ENCODE peak calls at places on chromosomes 5 and 9, in four cellular contexts. One of them, this sample, is unnamed.

GRCh38 chr5:64165500-64166200 is at the start of gene RNF180:
- DNase-seq in PC-9: no peak
- DNase-seq in neural crest cell: peak
- DNase-seq in CD8-positive, alpha-beta T cell: no peak
- DNase-seq in this sample: peak

GRCh38 chr9:95111716-95112115 is 205.8 kb downstream of the FANCC start:
- DNase-seq in PC-9: no peak
- DNase-seq in neural crest cell: no peak
- DNase-seq in CD8-positive, alpha-beta T cell: no peak
- DNase-seq in this sample: no peak

GRCh38 chr9:2028888-2029287 is 13.7 kb downstream of the SMARCA2 start:
- DNase-seq in PC-9: no peak
- DNase-seq in neural crest cell: no peak
- DNase-seq in CD8-positive, alpha-beta T cell: no peak
- DNase-seq in this sample: no peak

GRCh38 chr5:115952579-115952978 is 9.7 kb upstream of the LVRN start:
- DNase-seq in PC-9: no peak
- DNase-seq in neural crest cell: no peak
- DNase-seq in CD8-positive, alpha-beta T cell: no peak
- DNase-seq in this sample: no peak

GRCh38 chr5:43401827-43402226 is 10.4 kb downstream of the CCL28 start:
- DNase-seq in PC-9: no peak
- DNase-seq in neural crest cell: no peak
- DNase-seq in CD8-positive, alpha-beta T cell: no peak
- DNase-seq in this sample: no peak

GRCh38 chr5:149578896-149579295 is 2.4 kb upstream of the ARHGEF37 start:
- DNase-seq in PC-9: no peak
- DNase-seq in neural crest cell: no peak
- DNase-seq in CD8-positive, alpha-beta T cell: no peak
- DNase-seq in this sample: no peak

GRCh38 chr9:101029300-101030021 is 934 bp downstream of the PLPPR1 start:
- DNase-seq in PC-9: no peak
- DNase-seq in neural crest cell: no peak
- DNase-seq in CD8-positive, alpha-beta T cell: no peak
- DNase-seq in this sample: peak

GRCh38 chr5:112643339-112643971 is 94.2 kb upstream of the APC start:
- DNase-seq in PC-9: no peak
- DNase-seq in neural crest cell: no peak
- DNase-seq in CD8-positive, alpha-beta T cell: no peak
- DNase-seq in this sample: no peak

GRCh38 chr5:55904152-55904551 is 53.0 kb downstream of the IL31RA start:
- DNase-seq in PC-9: no peak
- DNase-seq in neural crest cell: no peak
- DNase-seq in CD8-positive, alpha-beta T cell: no peak
- DNase-seq in this sample: no peak

GRCh38 chr9:104238668-104239067 is 144.6 kb downstream of the SMC2 start:
- DNase-seq in PC-9: no peak
- DNase-seq in neural crest cell: no peak
- DNase-seq in CD8-positive, alpha-beta T cell: no peak
- DNase-seq in this sample: no peak

GRCh38 chr9:8338249-8338721 is 538.7 kb upstream of the DMAC1 start:
- DNase-seq in PC-9: no peak
- DNase-seq in neural crest cell: no peak
- DNase-seq in CD8-positive, alpha-beta T cell: no peak
- DNase-seq in this sample: no peak

GRCh38 chr5:181188700-181189362 is 16.2 kb downstream of the TRIM7 start:
- DNase-seq in PC-9: peak
- DNase-seq in neural crest cell: peak
- DNase-seq in CD8-positive, alpha-beta T cell: peak
- DNase-seq in this sample: no peak

GRCh38 chr5:77235881-77236560 is 25.5 kb downstream of the PDE8B start:
- DNase-seq in PC-9: no peak
- DNase-seq in neural crest cell: no peak
- DNase-seq in CD8-positive, alpha-beta T cell: no peak
- DNase-seq in this sample: no peak

GRCh38 chr9:134366223-134367031 is 40.2 kb downstream of the RXRA start:
- DNase-seq in PC-9: peak
- DNase-seq in neural crest cell: no peak
- DNase-seq in CD8-positive, alpha-beta T cell: no peak
- DNase-seq in this sample: no peak

GRCh38 chr5:176596689-176597416 is 13.1 kb downstream of the GPRIN1 start:
- DNase-seq in PC-9: no peak
- DNase-seq in neural crest cell: no peak
- DNase-seq in CD8-positive, alpha-beta T cell: peak
- DNase-seq in this sample: no peak

GRCh38 chr9:76785501-76785900 is 21.3 kb downstream of the PCA3 start:
- DNase-seq in PC-9: no peak
- DNase-seq in neural crest cell: no peak
- DNase-seq in CD8-positive, alpha-beta T cell: no peak
- DNase-seq in this sample: no peak

GRCh38 chr9:132048191-132048590 is 31.5 kb downstream of the MED27 start:
- DNase-seq in PC-9: no peak
- DNase-seq in neural crest cell: no peak
- DNase-seq in CD8-positive, alpha-beta T cell: no peak
- DNase-seq in this sample: no peak

GRCh38 chr9:108672475-108673065 is 183.2 kb downstream of the ACTL7B start:
- DNase-seq in PC-9: no peak
- DNase-seq in neural crest cell: no peak
- DNase-seq in CD8-positive, alpha-beta T cell: no peak
- DNase-seq in this sample: no peak

GRCh38 chr5:32506251-32506661 is 61.7 kb upstream of the ZFR start:
- DNase-seq in PC-9: no peak
- DNase-seq in neural crest cell: no peak
- DNase-seq in CD8-positive, alpha-beta T cell: no peak
- DNase-seq in this sample: no peak

GRCh38 chr5:127367912-127368468 is 77.4 kb downstream of the MEGF10 start:
- DNase-seq in PC-9: no peak
- DNase-seq in neural crest cell: no peak
- DNase-seq in CD8-positive, alpha-beta T cell: no peak
- DNase-seq in this sample: no peak

GRCh38 chr9:19479874-19480273 is 71.1 kb downstream of the ACER2 start:
- DNase-seq in PC-9: no peak
- DNase-seq in neural crest cell: no peak
- DNase-seq in CD8-positive, alpha-beta T cell: no peak
- DNase-seq in this sample: no peak

GRCh38 chr9:79598562-79599345 is 27.0 kb downstream of the TLE4 start:
- DNase-seq in PC-9: no peak
- DNase-seq in neural crest cell: no peak
- DNase-seq in CD8-positive, alpha-beta T cell: no peak
- DNase-seq in this sample: no peak

GRCh38 chr5:125160787-125161502 is 414.5 kb upstream of the ZNF608 start:
- DNase-seq in PC-9: no peak
- DNase-seq in neural crest cell: no peak
- DNase-seq in CD8-positive, alpha-beta T cell: no peak
- DNase-seq in this sample: no peak

GRCh38 chr5:154813736-154814135 is 36.7 kb downstream of the FAXDC2 start:
- DNase-seq in PC-9: no peak
- DNase-seq in neural crest cell: no peak
- DNase-seq in CD8-positive, alpha-beta T cell: peak
- DNase-seq in this sample: no peak

GRCh38 chr9:35771943-35772342 is 17.9 kb upstream of the MSMP start:
- DNase-seq in PC-9: no peak
- DNase-seq in neural crest cell: no peak
- DNase-seq in CD8-positive, alpha-beta T cell: no peak
- DNase-seq in this sample: no peak

GRCh38 chr5:154199263-154199662 is 8.7 kb downstream of the GALNT10 start:
- DNase-seq in PC-9: no peak
- DNase-seq in neural crest cell: no peak
- DNase-seq in CD8-positive, alpha-beta T cell: no peak
- DNase-seq in this sample: no peak

DNA sequence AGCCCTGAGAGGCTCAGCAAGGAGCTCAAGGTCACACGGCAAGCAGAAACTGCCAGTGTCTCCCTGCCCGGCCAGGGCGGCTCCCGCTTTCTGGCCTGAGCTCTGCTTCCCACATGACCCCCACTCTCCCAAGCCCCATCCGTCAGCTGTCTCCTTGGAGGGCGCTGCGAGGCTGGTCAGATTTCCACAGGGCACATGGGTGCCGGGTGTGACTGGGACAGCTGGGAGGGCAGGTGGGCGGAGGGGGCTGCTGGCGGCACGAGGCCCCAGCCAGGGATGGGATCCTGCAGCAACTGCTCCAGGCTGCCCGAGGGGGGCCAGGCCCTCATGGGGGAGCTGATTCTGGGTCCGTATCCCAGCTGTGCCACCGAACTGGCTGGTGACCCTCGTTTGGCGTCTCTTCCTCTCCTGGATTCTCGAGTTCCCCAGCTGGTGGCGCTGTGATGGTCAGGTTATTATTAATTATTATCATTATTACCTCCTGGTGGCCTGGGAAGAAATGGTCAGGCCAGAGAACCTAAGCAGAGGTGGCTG is 12.9 kb upstream of the WDR38 start:
- DNase-seq in PC-9: no peak
- DNase-seq in neural crest cell: no peak
- DNase-seq in CD8-positive, alpha-beta T cell: no peak
- DNase-seq in this sample: no peak
- TF ChIP-seq CTCF in PC-9: peak
- TF ChIP-seq CTCF in neural crest cell: peak
- TF ChIP-seq CTCF in CD8-positive, alpha-beta T cell: no peak
- TF ChIP-seq CTCF in this sample: peak

GRCh38 chr5:163758283-163758711 is 252.9 kb downstream of the MAT2B start:
- DNase-seq in PC-9: no peak
- DNase-seq in neural crest cell: no peak
- DNase-seq in CD8-positive, alpha-beta T cell: no peak
- DNase-seq in this sample: no peak
- TF ChIP-seq CTCF in PC-9: no peak
- TF ChIP-seq CTCF in neural crest cell: no peak
- TF ChIP-seq CTCF in CD8-positive, alpha-beta T cell: no peak
- TF ChIP-seq CTCF in this sample: no peak

GRCh38 chr5:14011089-14012004 is 66.9 kb upstream of the DNAH5 start:
- DNase-seq in PC-9: peak
- DNase-seq in neural crest cell: peak
- DNase-seq in CD8-positive, alpha-beta T cell: no peak
- DNase-seq in this sample: peak
- TF ChIP-seq CTCF in PC-9: no peak
- TF ChIP-seq CTCF in neural crest cell: peak
- TF ChIP-seq CTCF in CD8-positive, alpha-beta T cell: no peak
- TF ChIP-seq CTCF in this sample: peak

DNA sequence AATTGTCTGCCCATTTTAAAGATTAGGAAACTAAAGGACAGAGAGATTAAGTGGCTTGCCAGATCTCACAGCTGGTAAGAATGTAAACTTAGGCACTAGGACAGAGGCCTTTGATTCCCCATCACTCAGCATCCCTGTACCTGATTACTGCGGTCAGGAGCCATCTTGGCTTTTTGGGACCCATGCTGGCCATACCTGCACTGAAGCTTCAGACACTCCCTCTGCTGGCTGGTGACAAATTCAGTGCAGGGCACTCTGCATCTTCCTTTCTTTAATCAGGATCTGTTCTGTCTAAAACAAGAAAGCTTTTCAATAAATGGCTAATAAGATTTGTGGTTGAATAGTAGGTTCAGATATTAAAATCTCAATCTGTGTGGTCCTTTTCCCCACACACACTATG is 215.5 kb upstream of the RORB start:
- DNase-seq in PC-9: no peak
- DNase-seq in neural crest cell: no peak
- DNase-seq in CD8-positive, alpha-beta T cell: no peak
- DNase-seq in this sample: no peak
- TF ChIP-seq CTCF in PC-9: peak
- TF ChIP-seq CTCF in neural crest cell: peak
- TF ChIP-seq CTCF in CD8-positive, alpha-beta T cell: no peak
- TF ChIP-seq CTCF in this sample: no peak

DNA sequence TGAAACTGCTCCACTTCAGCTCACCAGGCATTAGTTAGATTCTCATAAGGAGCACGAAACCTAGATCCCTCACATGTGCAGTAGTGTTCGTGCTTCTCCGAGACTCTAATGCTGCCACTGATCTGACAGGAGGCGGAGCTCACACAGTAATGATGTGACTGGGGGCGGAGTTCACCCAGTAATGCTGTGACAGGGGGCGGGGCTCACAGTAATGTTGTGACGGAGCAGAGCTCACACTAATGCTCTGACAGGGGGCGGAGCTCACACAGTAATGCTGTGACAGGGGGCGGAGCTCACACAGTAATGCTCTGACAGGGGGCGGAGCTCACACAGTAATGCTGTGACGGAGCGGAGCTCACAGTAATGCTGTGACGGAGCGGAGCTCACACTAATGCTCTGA is 27.0 kb upstream of the LRRC14B start:
- DNase-seq in PC-9: no peak
- DNase-seq in neural crest cell: no peak
- DNase-seq in CD8-positive, alpha-beta T cell: no peak
- DNase-seq in this sample: peak
- TF ChIP-seq CTCF in PC-9: no peak
- TF ChIP-seq CTCF in neural crest cell: no peak
- TF ChIP-seq CTCF in CD8-positive, alpha-beta T cell: no peak
- TF ChIP-seq CTCF in this sample: no peak

This sample was measured in chondrocyte.